ENCODE peak calls at places on chromosomes 1 and 21, in nine cellular contexts. One of them, this sample, is unnamed.

GRCh38 chr1:236480758-236481436 is 42.9 kb upstream of the LGALS8 start:
- DNase-seq in stimulated activated CD8-positive, alpha-beta memory T cell treated with anti-CD3 and anti-CD28 coated beads, Interleukin-7, amount 100 ng/mL, for 24 hours: no peak
- DNase-seq in activated naive CD4-positive, alpha-beta T cell treated with Interleukin-2 at 50 U/mL for 16 hours: no peak
- DNase-seq in activated CD8-positive, alpha-beta T cell treated with anti-CD3 and anti-CD28 coated beads, Interleukin-2, amount 10 ng/mL, durations not matched to agents 7 days and 5 days: no peak
- DNase-seq in vagina: no peak
- DNase-seq in nucleus accumbens: no peak
- DNase-seq in A549: no peak
- DNase-seq in cardiac fibroblast: no peak
- DNase-seq in activated naive CD8-positive, alpha-beta T cell treated with anti-CD3 and anti-CD28 coated beads, Interleukin-2, amount 50 U/mL, for 24 hours: no peak
- DNase-seq in this sample: no peak

GRCh38 chr1:23790696-23791433 is at the start of gene LYPLA2:
- DNase-seq in stimulated activated CD8-positive, alpha-beta memory T cell treated with anti-CD3 and anti-CD28 coated beads, Interleukin-7, amount 100 ng/mL, for 24 hours: peak; percentile 79
- DNase-seq in activated naive CD4-positive, alpha-beta T cell treated with Interleukin-2 at 50 U/mL for 16 hours: peak; percentile 89
- DNase-seq in activated CD8-positive, alpha-beta T cell treated with anti-CD3 and anti-CD28 coated beads, Interleukin-2, amount 10 ng/mL, durations not matched to agents 7 days and 5 days: peak; percentile 92
- DNase-seq in vagina: no peak
- DNase-seq in nucleus accumbens: peak; percentile 91
- DNase-seq in A549: peak; percentile 83
- DNase-seq in cardiac fibroblast: peak; percentile 93
- DNase-seq in activated naive CD8-positive, alpha-beta T cell treated with anti-CD3 and anti-CD28 coated beads, Interleukin-2, amount 50 U/mL, for 24 hours: peak; percentile 93
- DNase-seq in this sample: no peak

GRCh38 chr1:24142546-24143431 is at the start of gene IL22RA1:
- DNase-seq in stimulated activated CD8-positive, alpha-beta memory T cell treated with anti-CD3 and anti-CD28 coated beads, Interleukin-7, amount 100 ng/mL, for 24 hours: no peak
- DNase-seq in activated naive CD4-positive, alpha-beta T cell treated with Interleukin-2 at 50 U/mL for 16 hours: no peak
- DNase-seq in activated CD8-positive, alpha-beta T cell treated with anti-CD3 and anti-CD28 coated beads, Interleukin-2, amount 10 ng/mL, durations not matched to agents 7 days and 5 days: no peak
- DNase-seq in vagina: no peak
- DNase-seq in nucleus accumbens: no peak
- DNase-seq in A549: peak; percentile 40
- DNase-seq in cardiac fibroblast: peak; percentile 16
- DNase-seq in activated naive CD8-positive, alpha-beta T cell treated with anti-CD3 and anti-CD28 coated beads, Interleukin-2, amount 50 U/mL, for 24 hours: no peak
- DNase-seq in this sample: no peak

GRCh38 chr1:151710187-151710586 is 6.4 kb downstream of the CELF3 start:
- DNase-seq in stimulated activated CD8-positive, alpha-beta memory T cell treated with anti-CD3 and anti-CD28 coated beads, Interleukin-7, amount 100 ng/mL, for 24 hours: no peak
- DNase-seq in activated naive CD4-positive, alpha-beta T cell treated with Interleukin-2 at 50 U/mL for 16 hours: peak; percentile 42
- DNase-seq in activated CD8-positive, alpha-beta T cell treated with anti-CD3 and anti-CD28 coated beads, Interleukin-2, amount 10 ng/mL, durations not matched to agents 7 days and 5 days: no peak
- DNase-seq in vagina: no peak
- DNase-seq in nucleus accumbens: peak; percentile 45
- DNase-seq in A549: no peak
- DNase-seq in cardiac fibroblast: peak; percentile 47
- DNase-seq in activated naive CD8-positive, alpha-beta T cell treated with anti-CD3 and anti-CD28 coated beads, Interleukin-2, amount 50 U/mL, for 24 hours: peak; percentile 40
- DNase-seq in this sample: no peak

GRCh38 chr1:54965624-54966340 is 14.6 kb upstream of the TMEM61 start:
- DNase-seq in stimulated activated CD8-positive, alpha-beta memory T cell treated with anti-CD3 and anti-CD28 coated beads, Interleukin-7, amount 100 ng/mL, for 24 hours: no peak
- DNase-seq in activated naive CD4-positive, alpha-beta T cell treated with Interleukin-2 at 50 U/mL for 16 hours: no peak
- DNase-seq in activated CD8-positive, alpha-beta T cell treated with anti-CD3 and anti-CD28 coated beads, Interleukin-2, amount 10 ng/mL, durations not matched to agents 7 days and 5 days: no peak
- DNase-seq in vagina: no peak
- DNase-seq in nucleus accumbens: no peak
- DNase-seq in A549: no peak
- DNase-seq in cardiac fibroblast: peak; percentile 89
- DNase-seq in activated naive CD8-positive, alpha-beta T cell treated with anti-CD3 and anti-CD28 coated beads, Interleukin-2, amount 50 U/mL, for 24 hours: no peak
- DNase-seq in this sample: no peak

GRCh38 chr1:87155180-87155579 is 173.5 kb upstream of the LMO4 start:
- DNase-seq in stimulated activated CD8-positive, alpha-beta memory T cell treated with anti-CD3 and anti-CD28 coated beads, Interleukin-7, amount 100 ng/mL, for 24 hours: no peak
- DNase-seq in activated naive CD4-positive, alpha-beta T cell treated with Interleukin-2 at 50 U/mL for 16 hours: no peak
- DNase-seq in activated CD8-positive, alpha-beta T cell treated with anti-CD3 and anti-CD28 coated beads, Interleukin-2, amount 10 ng/mL, durations not matched to agents 7 days and 5 days: no peak
- DNase-seq in vagina: no peak
- DNase-seq in nucleus accumbens: no peak
- DNase-seq in A549: no peak
- DNase-seq in cardiac fibroblast: no peak
- DNase-seq in activated naive CD8-positive, alpha-beta T cell treated with anti-CD3 and anti-CD28 coated beads, Interleukin-2, amount 50 U/mL, for 24 hours: no peak
- DNase-seq in this sample: no peak

GRCh38 chr1:121458291-121459048 is 273.7 kb downstream of the SRGAP2C start:
- DNase-seq in stimulated activated CD8-positive, alpha-beta memory T cell treated with anti-CD3 and anti-CD28 coated beads, Interleukin-7, amount 100 ng/mL, for 24 hours: no peak
- DNase-seq in activated naive CD4-positive, alpha-beta T cell treated with Interleukin-2 at 50 U/mL for 16 hours: no peak
- DNase-seq in activated CD8-positive, alpha-beta T cell treated with anti-CD3 and anti-CD28 coated beads, Interleukin-2, amount 10 ng/mL, durations not matched to agents 7 days and 5 days: no peak
- DNase-seq in vagina: no peak
- DNase-seq in nucleus accumbens: no peak
- DNase-seq in A549: no peak
- DNase-seq in cardiac fibroblast: no peak
- DNase-seq in activated naive CD8-positive, alpha-beta T cell treated with anti-CD3 and anti-CD28 coated beads, Interleukin-2, amount 50 U/mL, for 24 hours: no peak
- DNase-seq in this sample: no peak

GRCh38 chr1:35539824-35540261 is 17.4 kb downstream of the KIAA0319L start:
- DNase-seq in stimulated activated CD8-positive, alpha-beta memory T cell treated with anti-CD3 and anti-CD28 coated beads, Interleukin-7, amount 100 ng/mL, for 24 hours: no peak
- DNase-seq in activated naive CD4-positive, alpha-beta T cell treated with Interleukin-2 at 50 U/mL for 16 hours: no peak
- DNase-seq in activated CD8-positive, alpha-beta T cell treated with anti-CD3 and anti-CD28 coated beads, Interleukin-2, amount 10 ng/mL, durations not matched to agents 7 days and 5 days: no peak
- DNase-seq in vagina: no peak
- DNase-seq in nucleus accumbens: no peak
- DNase-seq in A549: no peak
- DNase-seq in cardiac fibroblast: peak; percentile 49
- DNase-seq in activated naive CD8-positive, alpha-beta T cell treated with anti-CD3 and anti-CD28 coated beads, Interleukin-2, amount 50 U/mL, for 24 hours: no peak
- DNase-seq in this sample: no peak

GRCh38 chr1:29363536-29363935 is 127.2 kb downstream of the PTPRU start:
- DNase-seq in stimulated activated CD8-positive, alpha-beta memory T cell treated with anti-CD3 and anti-CD28 coated beads, Interleukin-7, amount 100 ng/mL, for 24 hours: no peak
- DNase-seq in activated naive CD4-positive, alpha-beta T cell treated with Interleukin-2 at 50 U/mL for 16 hours: no peak
- DNase-seq in activated CD8-positive, alpha-beta T cell treated with anti-CD3 and anti-CD28 coated beads, Interleukin-2, amount 10 ng/mL, durations not matched to agents 7 days and 5 days: no peak
- DNase-seq in vagina: no peak
- DNase-seq in nucleus accumbens: no peak
- DNase-seq in A549: no peak
- DNase-seq in cardiac fibroblast: no peak
- DNase-seq in activated naive CD8-positive, alpha-beta T cell treated with anti-CD3 and anti-CD28 coated beads, Interleukin-2, amount 50 U/mL, for 24 hours: no peak
- DNase-seq in this sample: no peak

GRCh38 chr21:26715878-26716506 is 129.2 kb downstream of the ADAMTS1 start:
- DNase-seq in stimulated activated CD8-positive, alpha-beta memory T cell treated with anti-CD3 and anti-CD28 coated beads, Interleukin-7, amount 100 ng/mL, for 24 hours: no peak
- DNase-seq in activated naive CD4-positive, alpha-beta T cell treated with Interleukin-2 at 50 U/mL for 16 hours: no peak
- DNase-seq in activated CD8-positive, alpha-beta T cell treated with anti-CD3 and anti-CD28 coated beads, Interleukin-2, amount 10 ng/mL, durations not matched to agents 7 days and 5 days: peak; percentile 39
- DNase-seq in vagina: no peak
- DNase-seq in nucleus accumbens: no peak
- DNase-seq in A549: peak; percentile 10
- DNase-seq in cardiac fibroblast: peak; percentile 72
- DNase-seq in activated naive CD8-positive, alpha-beta T cell treated with anti-CD3 and anti-CD28 coated beads, Interleukin-2, amount 50 U/mL, for 24 hours: peak; percentile 9
- DNase-seq in this sample: no peak

GRCh38 chr1:26848947-26849774 is 13.8 kb upstream of the SFN start:
- DNase-seq in stimulated activated CD8-positive, alpha-beta memory T cell treated with anti-CD3 and anti-CD28 coated beads, Interleukin-7, amount 100 ng/mL, for 24 hours: no peak
- DNase-seq in activated naive CD4-positive, alpha-beta T cell treated with Interleukin-2 at 50 U/mL for 16 hours: no peak
- DNase-seq in activated CD8-positive, alpha-beta T cell treated with anti-CD3 and anti-CD28 coated beads, Interleukin-2, amount 10 ng/mL, durations not matched to agents 7 days and 5 days: no peak
- DNase-seq in vagina: no peak
- DNase-seq in nucleus accumbens: no peak
- DNase-seq in A549: peak; percentile 84
- DNase-seq in cardiac fibroblast: peak; percentile 71
- DNase-seq in activated naive CD8-positive, alpha-beta T cell treated with anti-CD3 and anti-CD28 coated beads, Interleukin-2, amount 50 U/mL, for 24 hours: no peak
- DNase-seq in this sample: no peak

GRCh38 chr21:38289697-38290096 is 32.9 kb downstream of the KCNJ15 start:
- DNase-seq in stimulated activated CD8-positive, alpha-beta memory T cell treated with anti-CD3 and anti-CD28 coated beads, Interleukin-7, amount 100 ng/mL, for 24 hours: no peak
- DNase-seq in activated naive CD4-positive, alpha-beta T cell treated with Interleukin-2 at 50 U/mL for 16 hours: no peak
- DNase-seq in activated CD8-positive, alpha-beta T cell treated with anti-CD3 and anti-CD28 coated beads, Interleukin-2, amount 10 ng/mL, durations not matched to agents 7 days and 5 days: no peak
- DNase-seq in vagina: no peak
- DNase-seq in nucleus accumbens: no peak
- DNase-seq in A549: no peak
- DNase-seq in cardiac fibroblast: peak; percentile 98
- DNase-seq in activated naive CD8-positive, alpha-beta T cell treated with anti-CD3 and anti-CD28 coated beads, Interleukin-2, amount 50 U/mL, for 24 hours: no peak
- DNase-seq in this sample: peak; percentile 85

GRCh38 chr21:25960423-25960822 is 210.1 kb downstream of the APP start:
- DNase-seq in stimulated activated CD8-positive, alpha-beta memory T cell treated with anti-CD3 and anti-CD28 coated beads, Interleukin-7, amount 100 ng/mL, for 24 hours: no peak
- DNase-seq in activated naive CD4-positive, alpha-beta T cell treated with Interleukin-2 at 50 U/mL for 16 hours: no peak
- DNase-seq in activated CD8-positive, alpha-beta T cell treated with anti-CD3 and anti-CD28 coated beads, Interleukin-2, amount 10 ng/mL, durations not matched to agents 7 days and 5 days: no peak
- DNase-seq in vagina: no peak
- DNase-seq in nucleus accumbens: no peak
- DNase-seq in A549: no peak
- DNase-seq in cardiac fibroblast: no peak
- DNase-seq in activated naive CD8-positive, alpha-beta T cell treated with anti-CD3 and anti-CD28 coated beads, Interleukin-2, amount 50 U/mL, for 24 hours: no peak
- DNase-seq in this sample: no peak

GRCh38 chr1:59908084-59908483 is 18.5 kb downstream of the CYP2J2 start:
- DNase-seq in stimulated activated CD8-positive, alpha-beta memory T cell treated with anti-CD3 and anti-CD28 coated beads, Interleukin-7, amount 100 ng/mL, for 24 hours: no peak
- DNase-seq in activated naive CD4-positive, alpha-beta T cell treated with Interleukin-2 at 50 U/mL for 16 hours: no peak
- DNase-seq in activated CD8-positive, alpha-beta T cell treated with anti-CD3 and anti-CD28 coated beads, Interleukin-2, amount 10 ng/mL, durations not matched to agents 7 days and 5 days: no peak
- DNase-seq in vagina: no peak
- DNase-seq in nucleus accumbens: no peak
- DNase-seq in A549: no peak
- DNase-seq in cardiac fibroblast: no peak
- DNase-seq in activated naive CD8-positive, alpha-beta T cell treated with anti-CD3 and anti-CD28 coated beads, Interleukin-2, amount 50 U/mL, for 24 hours: no peak
- DNase-seq in this sample: no peak

GRCh38 chr21:37828515-37828914 is 87.7 kb downstream of the KCNJ6 start:
- DNase-seq in stimulated activated CD8-positive, alpha-beta memory T cell treated with anti-CD3 and anti-CD28 coated beads, Interleukin-7, amount 100 ng/mL, for 24 hours: no peak
- DNase-seq in activated naive CD4-positive, alpha-beta T cell treated with Interleukin-2 at 50 U/mL for 16 hours: no peak
- DNase-seq in activated CD8-positive, alpha-beta T cell treated with anti-CD3 and anti-CD28 coated beads, Interleukin-2, amount 10 ng/mL, durations not matched to agents 7 days and 5 days: no peak
- DNase-seq in vagina: no peak
- DNase-seq in nucleus accumbens: no peak
- DNase-seq in A549: no peak
- DNase-seq in cardiac fibroblast: no peak
- DNase-seq in activated naive CD8-positive, alpha-beta T cell treated with anti-CD3 and anti-CD28 coated beads, Interleukin-2, amount 50 U/mL, for 24 hours: no peak
- DNase-seq in this sample: no peak

GRCh38 chr1:7449750-7450149 is 321.3 kb upstream of the VAMP3 start:
- DNase-seq in stimulated activated CD8-positive, alpha-beta memory T cell treated with anti-CD3 and anti-CD28 coated beads, Interleukin-7, amount 100 ng/mL, for 24 hours: no peak
- DNase-seq in activated naive CD4-positive, alpha-beta T cell treated with Interleukin-2 at 50 U/mL for 16 hours: no peak
- DNase-seq in activated CD8-positive, alpha-beta T cell treated with anti-CD3 and anti-CD28 coated beads, Interleukin-2, amount 10 ng/mL, durations not matched to agents 7 days and 5 days: no peak
- DNase-seq in vagina: no peak
- DNase-seq in nucleus accumbens: no peak
- DNase-seq in A549: no peak
- DNase-seq in cardiac fibroblast: no peak
- DNase-seq in activated naive CD8-positive, alpha-beta T cell treated with anti-CD3 and anti-CD28 coated beads, Interleukin-2, amount 50 U/mL, for 24 hours: no peak
- DNase-seq in this sample: no peak

GRCh38 chr1:179058343-179059184 is 23.3 kb upstream of the TOR3A start:
- DNase-seq in stimulated activated CD8-positive, alpha-beta memory T cell treated with anti-CD3 and anti-CD28 coated beads, Interleukin-7, amount 100 ng/mL, for 24 hours: no peak
- DNase-seq in activated naive CD4-positive, alpha-beta T cell treated with Interleukin-2 at 50 U/mL for 16 hours: no peak
- DNase-seq in activated CD8-positive, alpha-beta T cell treated with anti-CD3 and anti-CD28 coated beads, Interleukin-2, amount 10 ng/mL, durations not matched to agents 7 days and 5 days: no peak
- DNase-seq in vagina: no peak
- DNase-seq in nucleus accumbens: no peak
- DNase-seq in A549: no peak
- DNase-seq in cardiac fibroblast: peak; percentile 44
- DNase-seq in activated naive CD8-positive, alpha-beta T cell treated with anti-CD3 and anti-CD28 coated beads, Interleukin-2, amount 50 U/mL, for 24 hours: no peak
- DNase-seq in this sample: no peak

GRCh38 chr1:117436528-117436927 is 69.3 kb downstream of the MAN1A2 start:
- DNase-seq in stimulated activated CD8-positive, alpha-beta memory T cell treated with anti-CD3 and anti-CD28 coated beads, Interleukin-7, amount 100 ng/mL, for 24 hours: no peak
- DNase-seq in activated naive CD4-positive, alpha-beta T cell treated with Interleukin-2 at 50 U/mL for 16 hours: no peak
- DNase-seq in activated CD8-positive, alpha-beta T cell treated with anti-CD3 and anti-CD28 coated beads, Interleukin-2, amount 10 ng/mL, durations not matched to agents 7 days and 5 days: no peak
- DNase-seq in vagina: no peak
- DNase-seq in nucleus accumbens: peak; percentile 9
- DNase-seq in A549: no peak
- DNase-seq in cardiac fibroblast: no peak
- DNase-seq in activated naive CD8-positive, alpha-beta T cell treated with anti-CD3 and anti-CD28 coated beads, Interleukin-2, amount 50 U/mL, for 24 hours: no peak
- DNase-seq in this sample: no peak